ENCODE peak calls at places on chromosomes 7 and 10, in five cellular contexts. Z, Q, L, M and B are unnamed samples. For H3K36me3, the result is how much of the 10 kb centered on the place peaks cover.

GRCh38 chr10:49173201-49173772 is 14.9 kb downstream of the TMEM273 start:
- DNase-seq in Z (no peak), Q (no peak), L (no peak), M (no peak), B (no peak)

GRCh38 chr10:86046845-86047460 is 319.6 kb downstream of the GRID1 start:
- DNase-seq in Z (no peak), Q (no peak), L (no peak), M (no peak), B (no peak)

GRCh38 chr10:17219024-17219423 is 9.0 kb upstream of the VIM start:
- DNase-seq in Z (no peak), Q (peak), L (no peak), M (no peak), B (no peak)

GRCh38 chr7:64867863-64868440 is 35.1 kb upstream of the ZNF273 start:
- DNase-seq in Z (no peak), Q (no peak), L (no peak), M (no peak), B (peak)

GRCh38 chr7:114294036-114294435 is 120.6 kb upstream of the FOXP2 start:
- DNase-seq in Z (no peak), Q (no peak), L (no peak), M (no peak), B (no peak)

GRCh38 chr7:50352282-50352681 is 47.8 kb downstream of the IKZF1 start:
- DNase-seq in Z (no peak), Q (no peak), L (no peak), M (no peak), B (no peak)

GRCh38 chr7:51255536-51256243 is 60.9 kb downstream of the COBL start:
- DNase-seq in Z (no peak), Q (no peak), L (peak), M (no peak), B (no peak)

GRCh38 chr10:13615650-13616049 is 28.9 kb downstream of the PRPF18 start:
- DNase-seq in Z (no peak), Q (no peak), L (peak), M (no peak), B (peak)

GRCh38 chr10:24645784-24646183 is 77.9 kb downstream of the ARHGAP21 start:
- DNase-seq in Z (no peak), Q (no peak), L (no peak), M (no peak), B (no peak)

GRCh38 chr7:24381919-24382505 is 98.0 kb downstream of the NPY start:
- DNase-seq in Z (no peak), Q (peak), L (peak), M (no peak), B (no peak)

DNA sequence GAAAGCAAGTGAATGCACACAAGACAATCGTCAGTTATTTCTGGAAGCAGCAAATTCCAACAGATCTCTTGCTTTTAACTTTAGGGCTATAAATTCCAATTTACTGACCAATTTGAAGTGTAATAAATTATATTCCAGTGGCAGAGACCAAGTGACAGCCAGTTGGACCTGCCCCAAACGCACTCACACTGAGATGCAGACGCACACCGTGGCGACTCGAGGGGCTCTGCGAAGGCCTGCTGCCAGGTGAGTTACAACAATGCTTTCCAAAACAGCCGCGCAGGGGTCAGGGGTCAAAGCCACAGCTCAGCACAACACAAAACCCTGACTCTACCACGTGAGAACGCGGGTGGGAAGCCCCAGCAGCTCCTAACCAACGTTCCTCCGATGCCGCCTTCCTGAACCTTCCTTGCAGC is 97.4 kb downstream of the ZRANB1 start:
- DNase-seq in Z (no peak), Q (no peak), L (no peak), M (no peak), B (no peak)
- H3K4me3 ChIP-seq in Z (no peak), Q (no peak), L (no peak), M (no peak), B (no peak)

GRCh38 chr7:8003077-8003476 is 34.5 kb downstream of the GLCCI1 start:
- DNase-seq in Z (no peak), Q (no peak), L (no peak), M (no peak), B (no peak)

GRCh38 chr7:8000315-8000941 is 31.8 kb downstream of the GLCCI1 start:
- DNase-seq in Z (no peak), Q (no peak), L (no peak), M (no peak), B (no peak)

DNA sequence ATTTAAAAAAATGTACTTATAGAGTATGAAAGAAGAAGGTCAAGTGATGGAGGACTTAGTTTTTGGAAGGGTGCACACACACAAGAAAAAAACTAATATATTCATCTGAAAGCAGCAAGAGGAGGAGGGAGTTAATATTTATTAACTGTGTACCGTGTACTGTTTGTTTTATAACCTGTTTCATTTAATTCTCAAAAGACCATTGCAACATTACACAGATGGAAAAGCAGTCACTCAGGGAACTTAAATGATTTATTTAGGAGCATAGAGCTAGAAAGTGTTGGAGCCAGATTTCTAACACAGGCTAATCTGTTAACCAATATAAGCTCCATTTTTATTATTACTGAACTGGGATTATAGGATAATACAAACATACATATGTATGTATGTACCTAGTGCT is 36.7 kb downstream of the GLCCI1 start:
- DNase-seq in Z (no peak), Q (no peak), L (no peak), M (no peak), B (no peak)
- H3K36me3 ChIP-seq in Z (under half), Q (under half), L (under half), M (under half), B (under half)

GRCh38 chr10:103447187-103447586 is 5.0 kb downstream of the CALHM2 start:
- DNase-seq in Z (no peak), Q (no peak), L (no peak), M (no peak), B (peak)

GRCh38 chr10:103445366-103445765 is 6.8 kb downstream of the CALHM2 start:
- DNase-seq in Z (no peak), Q (no peak), L (no peak), M (no peak), B (no peak)

GRCh38 chr10:103444478-103444877 is 7.7 kb downstream of the CALHM2 start:
- DNase-seq in Z (no peak), Q (no peak), L (no peak), M (no peak), B (no peak)

GRCh38 chr10:103443475-103444185 is 8.5 kb downstream of the CALHM2 start:
- DNase-seq in Z (no peak), Q (no peak), L (no peak), M (no peak), B (peak)

GRCh38 chr10:103445767-103446567 is 6.2 kb downstream of the CALHM2 start:
- DNase-seq in Z (peak), Q (no peak), L (no peak), M (peak), B (peak)
- H3K4me3 ChIP-seq in Z (no peak), Q (no peak), L (no peak), M (no peak), B (no peak)

GRCh38 chr10:73808021-73808815 is 3.2 kb downstream of the NDST2 start:
- DNase-seq in Z (no peak), Q (no peak), L (no peak), M (no peak), B (no peak)

GRCh38 chr10:73809061-73809818 is 2.2 kb downstream of the NDST2 start:
- DNase-seq in Z (no peak), Q (no peak), L (no peak), M (no peak), B (no peak)

GRCh38 chr10:73810735-73811465 is 498 bp downstream of the NDST2 start:
- DNase-seq in Z (peak), Q (no peak), L (peak), M (peak), B (peak)

GRCh38 chr10:73812662-73813061 is 1.3 kb upstream of the NDST2 start:
- DNase-seq in Z (no peak), Q (no peak), L (peak), M (no peak), B (peak)

GRCh38 chr10:73810358-73810734 is 1.1 kb downstream of the NDST2 start:
- DNase-seq in Z (no peak), Q (no peak), L (no peak), M (no peak), B (no peak)
- H3K36me3 ChIP-seq in Z (half or more), Q (under half), L (under half), M (half or more), B (under half)